ENCODE peak calls at places on chromosomes 13 and 19, in seven cellular contexts. F, L, J, E, G, M and T are unnamed samples.

GRCh38 chr13:110303644-110304043 is 3.3 kb downstream of the COL4A1 start:
- DNase-seq in G (no peak), L (no peak), M (no peak), E (no peak), J (no peak), F (no peak), T (no peak)

GRCh38 chr19:50203281-50204080 is at the start of gene MYH14:
- DNase-seq in M (peak), J (peak), L (peak), G (peak), E (no peak), F (peak), T (no peak)

GRCh38 chr19:36987091-36987490 is 71.0 kb downstream of the ZNF568 start:
- DNase-seq in F (no peak), L (no peak), J (no peak), E (no peak), M (no peak), G (no peak), T (no peak)

GRCh38 chr13:30132623-30133553 is 174.5 kb downstream of the KATNAL1 start:
- DNase-seq in M (peak), E (peak), G (peak), L (peak), J (peak), F (peak), T (peak)

GRCh38 chr13:97386832-97387486 is 47.0 kb upstream of the RAP2A start:
- DNase-seq in J (no peak), L (no peak), M (no peak), G (no peak), E (no peak), F (no peak), T (no peak)

GRCh38 chr19:42335374-42335936 is 10.0 kb downstream of the MEGF8 start:
- DNase-seq in G (no peak), J (no peak), E (no peak), L (no peak), M (no peak), F (no peak), T (no peak)

GRCh38 chr19:54792814-54793213 is 10.6 kb upstream of the KIR2DL4 start:
- DNase-seq in J (no peak), G (no peak), F (no peak), M (no peak), E (peak), L (no peak), T (peak)

GRCh38 chr13:106561551-106562170 is 6.3 kb downstream of the ARGLU1 start:
- DNase-seq in G (no peak), L (no peak), M (no peak), E (peak), J (no peak), F (peak), T (peak)

GRCh38 chr13:112638157-112638750 is 50.3 kb upstream of the TUBGCP3 start:
- DNase-seq in E (no peak), J (no peak), L (peak), G (no peak), F (no peak), M (no peak), T (no peak)

GRCh38 chr13:23715762-23716235 is 145.6 kb downstream of the TNFRSF19 start:
- DNase-seq in E (peak), M (no peak), G (no peak), J (no peak), F (no peak), L (peak), T (peak)

GRCh38 chr19:54345938-54346386 is 7.0 kb upstream of the LILRA4 start:
- DNase-seq in M (no peak), G (no peak), L (no peak), F (no peak), E (no peak), J (peak), T (no peak)

GRCh38 chr19:18606281-18607221 is at the start of gene CRLF1:
- DNase-seq in G (no peak), E (no peak), J (no peak), L (peak), M (no peak), F (no peak), T (no peak)

GRCh38 chr19:42596391-42597071 is 1.8 kb upstream of the CEACAM8 start:
- DNase-seq in J (no peak), M (no peak), G (no peak), E (peak), L (peak), F (peak), T (peak)

GRCh38 chr13:72390909-72391308 is 336.5 kb downstream of the MZT1 start:
- DNase-seq in J (no peak), M (peak), F (no peak), E (no peak), L (no peak), G (no peak), T (no peak)

GRCh38 chr13:51047434-51048165 is 63.5 kb downstream of the C13orf42 start:
- DNase-seq in E (no peak), L (peak), M (no peak), G (no peak), F (no peak), J (no peak), T (no peak)
- TF ChIP-seq CTCF in E (no peak), L (peak), M (no peak), G (no peak), F (no peak), J (no peak), T (no peak)

DNA sequence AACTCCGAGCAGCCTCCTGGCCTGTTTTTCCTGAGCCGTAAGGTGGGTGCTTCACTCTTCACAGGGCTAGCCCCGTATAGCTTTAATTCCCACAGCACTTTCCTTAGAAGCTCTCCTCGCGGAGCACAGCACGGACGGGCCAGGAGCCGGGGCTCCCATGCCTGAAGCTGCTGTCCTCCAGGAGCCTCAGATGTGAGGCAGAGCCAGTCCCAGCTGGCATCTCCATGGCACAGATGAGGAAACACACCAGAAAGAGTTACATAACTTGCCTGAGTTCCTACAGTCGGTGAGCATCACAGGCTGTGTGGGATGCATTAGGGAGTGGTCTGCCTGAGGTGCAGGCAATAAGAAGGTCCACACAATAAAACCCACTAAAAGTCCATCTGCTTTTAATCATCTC is 118.5 kb downstream of the ATP8A2 start:
- DNase-seq in J (no peak), L (no peak), M (no peak), G (no peak), E (no peak), F (no peak), T (no peak)
- TF ChIP-seq CTCF in J (no peak), L (no peak), M (no peak), G (no peak), E (no peak), F (no peak), T (no peak)

GRCh38 chr19:13329766-13330165 is 176.5 kb downstream of the CACNA1A start:
- DNase-seq in F (no peak), E (no peak), M (no peak), G (no peak), L (no peak), J (no peak), T (no peak)

GRCh38 chr19:13330285-13330684 is 176.0 kb downstream of the CACNA1A start:
- DNase-seq in M (no peak), E (no peak), J (no peak), F (no peak), L (no peak), G (no peak), T (no peak)

GRCh38 chr19:13337181-13337580 is 169.1 kb downstream of the CACNA1A start:
- DNase-seq in M (no peak), L (no peak), G (no peak), F (no peak), J (no peak), E (no peak), T (no peak)

GRCh38 chr19:13339869-13340268 is 166.4 kb downstream of the CACNA1A start:
- DNase-seq in L (no peak), E (no peak), F (no peak), M (no peak), G (no peak), J (no peak), T (no peak)

DNA sequence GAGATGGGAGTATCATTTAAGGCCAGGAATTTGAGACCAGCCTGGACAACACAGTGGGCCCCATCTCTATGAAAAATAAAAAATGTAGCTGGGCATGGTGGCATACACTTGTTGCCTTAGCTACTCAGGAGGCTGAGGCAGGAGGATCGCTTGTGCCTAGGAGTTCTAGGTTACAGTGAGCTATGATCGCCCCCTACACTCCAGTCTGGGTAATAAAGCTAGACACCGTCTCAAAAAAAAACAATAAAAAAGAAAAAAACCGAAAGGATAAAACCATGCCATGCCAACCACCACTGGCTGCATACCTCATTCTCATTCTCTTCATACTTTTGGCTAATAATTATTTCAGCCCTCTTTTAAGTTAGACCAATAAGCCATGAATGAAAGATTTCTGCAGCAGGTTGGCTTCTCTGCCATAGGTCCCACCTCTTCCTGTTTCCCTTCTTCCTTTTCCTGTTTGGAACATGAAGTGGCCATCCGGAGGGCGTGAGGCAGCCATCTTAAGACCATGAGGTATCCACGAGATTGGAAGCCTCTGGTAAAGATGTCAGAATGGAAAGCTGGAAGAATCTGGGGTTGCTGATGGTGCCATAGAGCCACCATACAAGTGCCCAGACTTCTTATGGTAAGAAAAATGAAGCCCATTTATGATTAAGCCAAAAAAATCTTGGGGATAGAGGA is 171.3 kb downstream of the CACNA1A start:
- DNase-seq in F (no peak), G (no peak), L (no peak), E (no peak), J (no peak), M (no peak), T (no peak)
- TF ChIP-seq CTCF in F (no peak), G (no peak), L (peak), E (no peak), J (no peak), M (no peak), T (no peak)

DNA sequence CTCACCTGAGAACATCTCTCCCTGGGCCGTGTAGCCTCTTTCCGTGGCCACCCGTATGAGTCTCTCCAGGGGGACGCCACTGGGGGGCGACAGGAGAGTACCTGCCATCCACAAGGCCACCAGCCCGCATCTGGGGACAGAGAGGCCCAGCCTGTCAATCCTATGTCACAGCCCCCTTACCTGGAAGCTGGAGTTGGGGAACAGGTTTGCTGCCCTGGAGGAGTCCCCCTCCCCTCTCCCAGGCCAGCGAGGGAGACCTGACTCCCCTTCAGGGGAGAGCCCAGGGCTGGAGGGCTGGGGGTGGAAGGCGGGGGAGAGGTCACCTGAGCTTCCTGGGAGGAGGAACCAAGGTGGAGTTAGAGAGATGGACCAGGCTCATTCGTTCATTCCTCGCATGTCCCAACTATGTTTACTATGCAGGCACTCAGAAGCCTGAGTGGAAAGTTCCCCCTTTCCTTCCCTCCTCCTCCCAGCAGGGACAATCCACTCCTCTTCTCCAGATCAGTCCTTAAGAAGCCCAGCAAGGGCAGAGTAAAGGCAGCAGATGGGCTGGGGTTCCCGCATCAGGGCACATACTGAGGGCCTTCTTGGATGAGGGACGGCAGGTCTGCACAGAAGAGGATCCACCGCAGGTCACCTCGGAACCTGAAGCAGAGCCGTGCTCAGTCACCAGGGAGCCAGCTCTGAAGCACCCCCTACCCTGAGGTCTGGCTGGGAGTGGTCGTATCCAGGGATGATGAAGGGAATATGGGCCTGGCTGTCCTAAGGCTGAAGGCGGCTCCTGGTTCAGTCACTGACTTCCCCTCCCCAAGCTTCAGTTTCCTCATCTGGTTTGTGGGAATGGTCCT is 5.5 kb downstream of the ACTMAP start:
- DNase-seq in M (no peak), E (peak), L (peak), G (no peak), J (no peak), F (no peak), T (peak)
- TF ChIP-seq CTCF in M (peak), E (no peak), L (peak), G (no peak), J (no peak), F (no peak), T (peak)

DNA sequence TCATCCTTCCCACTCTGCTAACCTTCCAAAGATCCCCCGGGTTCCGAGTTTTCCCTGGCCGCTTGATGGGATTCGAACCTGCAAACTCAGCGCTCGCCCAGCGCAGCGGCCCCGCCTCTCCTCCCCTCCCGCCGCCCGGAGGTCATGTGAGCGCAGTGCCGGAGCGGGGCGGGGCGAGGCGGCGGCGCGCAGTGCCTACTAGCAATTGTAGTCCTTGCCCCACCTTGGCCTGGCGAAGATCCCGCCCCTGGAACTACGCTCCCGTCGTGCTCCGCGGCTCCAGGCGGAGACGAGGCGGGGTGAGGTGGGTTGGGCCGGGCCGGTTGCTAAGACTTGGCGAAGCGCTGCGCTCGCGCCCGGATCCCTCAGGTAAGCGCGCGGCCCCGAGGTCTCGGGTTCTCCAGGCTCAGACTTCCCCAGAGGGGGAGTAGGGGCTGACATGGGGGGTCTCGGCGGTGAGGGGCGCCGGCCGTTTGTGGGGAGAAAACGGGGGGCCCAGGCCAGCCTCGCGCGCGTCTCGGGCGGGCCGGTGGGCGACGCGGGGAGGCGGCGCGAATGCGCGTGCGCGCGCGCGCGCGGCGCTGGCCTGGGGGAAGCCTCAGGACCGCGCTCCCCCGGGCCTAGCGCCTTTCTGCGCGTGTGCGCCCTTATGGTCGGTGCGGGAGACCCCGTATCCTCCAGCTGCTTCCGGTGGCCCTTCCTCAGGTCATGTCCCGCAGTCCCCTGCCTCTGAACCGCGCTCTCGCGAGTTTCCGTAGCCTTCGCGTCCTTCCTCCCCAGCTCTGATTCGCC is at the start of the genes ADAT3 and SCAMP4:
- DNase-seq in F (peak), L (peak), M (peak), G (peak), E (peak), J (peak), T (peak)
- TF ChIP-seq CTCF in F (no peak), L (no peak), M (no peak), G (no peak), E (no peak), J (no peak), T (no peak)

DNA sequence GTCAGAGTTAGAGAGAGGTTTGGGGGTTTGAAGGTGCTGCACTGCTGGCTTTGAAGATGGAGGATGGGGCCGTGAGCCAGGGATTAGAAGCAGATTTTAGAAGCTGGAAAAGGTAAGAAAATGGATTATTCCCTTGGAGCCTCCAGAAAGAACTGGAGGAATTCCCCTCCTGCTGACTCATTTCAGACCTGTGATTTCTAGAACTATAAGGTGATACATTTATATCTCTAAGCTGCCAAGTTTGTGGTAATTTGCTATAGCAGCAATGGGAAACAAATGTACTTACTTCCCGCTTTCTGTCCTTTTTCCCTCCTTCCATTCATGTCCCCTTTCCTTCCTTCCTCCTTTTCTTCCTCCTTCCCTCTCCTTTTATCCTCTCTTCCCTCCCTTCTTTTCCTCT is 78.5 kb upstream of the PCDH8 start:
- DNase-seq in J (no peak), E (no peak), G (no peak), F (no peak), M (no peak), L (no peak), T (no peak)
- TF ChIP-seq CTCF in J (no peak), E (no peak), G (no peak), F (no peak), M (no peak), L (no peak), T (no peak)

DNA sequence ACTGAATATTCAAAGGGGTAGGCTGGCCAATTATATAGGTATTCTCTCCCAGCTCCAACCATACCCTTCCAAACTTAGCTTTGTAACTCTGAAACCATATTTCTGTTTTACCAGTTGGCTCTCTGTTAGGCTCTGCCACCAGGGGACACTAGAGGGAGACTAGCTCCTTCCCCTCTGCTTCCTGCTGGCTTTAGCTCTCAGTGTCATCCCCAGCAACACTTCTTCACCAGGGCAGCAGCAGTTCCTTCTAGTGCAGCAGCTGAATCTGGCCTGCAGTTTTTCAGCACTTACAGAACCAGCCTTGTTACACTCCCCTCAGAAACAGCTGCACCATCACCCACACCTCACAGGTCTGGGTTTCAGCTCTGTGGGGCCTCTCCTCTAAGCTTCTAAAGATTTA is 51.0 kb upstream of the DOCK9 start:
- DNase-seq in M (no peak), L (peak), G (no peak), F (no peak), E (peak), J (no peak), T (no peak)
- TF ChIP-seq CTCF in M (peak), L (peak), G (no peak), F (peak), E (no peak), J (peak), T (peak)

DNA sequence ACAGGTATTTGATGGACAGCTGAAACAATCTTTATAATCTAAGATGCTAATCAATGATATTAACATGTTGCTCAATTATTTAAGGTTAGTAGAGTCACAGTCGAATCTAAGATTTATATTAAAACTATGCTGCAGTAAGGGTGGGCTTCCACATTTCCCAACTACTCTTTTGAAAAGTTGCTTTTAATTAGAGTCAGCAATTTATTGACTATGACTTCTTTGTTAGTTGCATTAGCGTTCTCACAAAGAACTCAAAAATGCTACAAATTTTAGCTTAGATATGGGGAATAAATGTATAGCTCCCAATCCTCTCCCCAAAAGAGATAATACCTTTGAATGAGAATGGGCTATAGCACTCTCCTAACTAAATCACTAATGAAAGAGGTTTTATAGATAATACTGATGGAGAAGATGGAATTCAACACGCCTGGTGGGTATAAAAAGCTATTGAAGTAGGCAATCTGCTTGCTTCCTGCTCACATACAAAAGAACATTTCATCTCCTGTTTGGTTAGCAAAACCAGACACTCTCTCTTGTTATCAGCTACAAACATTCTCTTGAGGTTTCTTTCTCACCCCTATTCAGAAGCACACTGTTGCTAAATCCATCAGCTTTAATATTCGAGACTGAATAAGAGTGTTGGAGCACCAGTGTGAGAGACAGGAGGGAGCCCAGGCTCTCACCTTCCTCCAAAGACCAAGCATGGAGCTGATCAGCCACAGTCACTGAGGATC is 2.4 kb upstream of the FLT1 start:
- DNase-seq in E (no peak), L (no peak), M (no peak), J (no peak), G (no peak), F (no peak), T (no peak)
- TF ChIP-seq CTCF in E (no peak), L (no peak), M (no peak), J (no peak), G (no peak), F (no peak), T (no peak)

GRCh38 chr19:4547303-4548237 is 7.7 kb upstream of the LRG1 start:
- DNase-seq in J (no peak), G (no peak), E (no peak), L (peak), F (peak), M (no peak), T (no peak)
- TF ChIP-seq CTCF in J (no peak), G (no peak), E (peak), L (peak), F (peak), M (peak), T (peak)